ENCODE peak calls at places on chromosomes 5 and 9, in seven cellular contexts. A, R, B, U, V, P and H are unnamed samples.

GRCh38 chr5:175521313-175521833 is 43.0 kb downstream of the SFXN1 start:
- DNase-seq in A (no peak), R (no peak), B (no peak), U (no peak), V (no peak), P (no peak), H (no peak)

GRCh38 chr5:122311888-122312669 is at the start of gene SNCAIP:
- DNase-seq in A (peak), R (peak), B (peak), U (no peak), V (no peak), P (no peak), H (no peak)

GRCh38 chr5:73388371-73388684 is 60.2 kb downstream of the FOXD1 start:
- DNase-seq in A (no peak), R (no peak), B (no peak), U (no peak), V (no peak), P (no peak), H (no peak)

GRCh38 chr5:134132372-134133212 is 18.1 kb downstream of the TCF7 start:
- DNase-seq in A (peak), R (no peak), B (no peak), U (no peak), V (no peak), P (peak), H (no peak)

GRCh38 chr5:89034588-89034987 is 151.6 kb upstream of the MEF2C start:
- DNase-seq in A (no peak), R (no peak), B (no peak), U (no peak), V (no peak), P (no peak), H (no peak)

GRCh38 chr5:109656829-109657228 is 32.9 kb upstream of the MAN2A1 start:
- DNase-seq in A (no peak), R (peak), B (peak), U (no peak), V (no peak), P (no peak), H (peak)

GRCh38 chr9:136239963-136240330 is 5.7 kb downstream of the QSOX2 start:
- DNase-seq in A (no peak), R (no peak), B (no peak), U (no peak), V (no peak), P (peak), H (no peak)

GRCh38 chr9:127785023-127785932 is 556 bp upstream of the CDK9 start:
- DNase-seq in A (peak), R (peak), B (peak), U (peak), V (peak), P (no peak), H (no peak)

GRCh38 chr9:97388721-97389238 is 23.1 kb upstream of the TDRD7 start:
- DNase-seq in A (no peak), R (no peak), B (no peak), U (no peak), V (no peak), P (peak), H (no peak)

GRCh38 chr5:149125386-149125891 is 15.9 kb upstream of the ABLIM3 start:
- DNase-seq in A (peak), R (no peak), B (no peak), U (no peak), V (peak), P (no peak), H (no peak)

GRCh38 chr5:171647043-171647899 is 138.3 kb upstream of the SMIM23 start:
- DNase-seq in A (no peak), R (peak), B (peak), U (peak), V (peak), P (no peak), H (no peak)

GRCh38 chr5:168802337-168802736 is 223.2 kb upstream of the PANK3 start:
- DNase-seq in A (no peak), R (no peak), B (no peak), U (no peak), V (no peak), P (no peak), H (no peak)

GRCh38 chr9:136373300-136374182 is at the start of gene CARD9:
- DNase-seq in A (no peak), R (peak), B (no peak), U (no peak), V (peak), P (no peak), H (no peak)

GRCh38 chr5:128201065-128201926 is 117.7 kb downstream of the SLC12A2 start:
- DNase-seq in A (peak), R (peak), B (peak), U (no peak), V (peak), P (no peak), H (no peak)

GRCh38 chr5:90518666-90519065 is 10.7 kb downstream of the LYSMD3 start:
- DNase-seq in A (no peak), R (peak), B (peak), U (no peak), V (no peak), P (no peak), H (peak)

GRCh38 chr9:88398016-88398415 is 9.8 kb downstream of the SPIN1 start:
- DNase-seq in A (no peak), R (no peak), B (no peak), U (no peak), V (no peak), P (no peak), H (no peak)

GRCh38 chr5:134758504-134759341 is at the start of gene DDX46:
- DNase-seq in A (peak), R (peak), B (peak), U (peak), V (peak), P (peak), H (peak)

GRCh38 chr5:172802585-172803176 is 31.4 kb upstream of the ERGIC1 start:
- DNase-seq in A (no peak), R (peak), B (peak), U (no peak), V (no peak), P (no peak), H (no peak)

GRCh38 chr9:80467632-80468031 is 895.9 kb downstream of the TLE4 start:
- DNase-seq in A (no peak), R (no peak), B (no peak), U (no peak), V (no peak), P (no peak), H (no peak)

GRCh38 chr5:96993760-96994159 is 57.9 kb downstream of the LNPEP start:
- DNase-seq in A (no peak), R (no peak), B (no peak), U (no peak), V (no peak), P (no peak), H (no peak)

GRCh38 chr9:116450378-116451139 is 236.5 kb upstream of the TRIM32 start:
- DNase-seq in A (no peak), R (no peak), B (no peak), U (no peak), V (no peak), P (peak), H (no peak)

GRCh38 chr9:37870799-37871176 is 33.1 kb downstream of the SLC25A51 start:
- DNase-seq in A (no peak), R (no peak), B (no peak), U (no peak), V (no peak), P (no peak), H (no peak)

GRCh38 chr9:136007276-136007675 is 46.1 kb upstream of the UBAC1 start:
- DNase-seq in A (no peak), R (no peak), B (no peak), U (no peak), V (no peak), P (no peak), H (no peak)

GRCh38 chr5:177982072-177982727 is 13.8 kb downstream of the PROP1 start:
- DNase-seq in A (peak), R (no peak), B (no peak), U (peak), V (peak), P (no peak), H (no peak)

GRCh38 chr9:18728642-18729041 is 254.7 kb downstream of the ADAMTSL1 start:
- DNase-seq in A (no peak), R (no peak), B (no peak), U (no peak), V (no peak), P (no peak), H (no peak)

GRCh38 chr9:115305543-115305942 is 187.6 kb upstream of the TNC start:
- DNase-seq in A (no peak), R (no peak), B (no peak), U (no peak), V (no peak), P (no peak), H (no peak)

DNA sequence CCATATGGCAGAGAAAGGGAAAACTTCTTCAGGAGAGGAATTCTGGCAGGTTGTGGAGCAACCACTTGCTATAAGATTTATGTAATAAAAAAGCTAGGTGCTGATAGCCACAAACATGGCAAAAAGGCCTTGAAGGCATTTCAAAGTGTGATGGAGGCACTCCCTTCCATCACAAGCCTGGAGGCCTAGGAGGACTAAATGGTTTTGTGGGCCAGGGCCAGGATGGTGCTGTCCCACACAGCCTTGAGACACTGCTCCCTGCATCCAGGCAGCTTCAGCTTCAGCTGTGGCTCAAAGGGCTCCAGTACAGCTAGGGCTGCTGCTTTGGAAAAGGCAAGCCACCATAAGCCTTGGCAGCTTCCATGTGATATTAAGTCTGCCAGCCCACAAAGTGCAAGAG is 632.8 kb downstream of the BRINP1 start:
- DNase-seq in A (peak), R (no peak), B (no peak), U (no peak), V (no peak), P (no peak), H (no peak)
- TF ChIP-seq POLR2AphosphoS5 in A (no peak), R (no peak), B (no peak), U (no peak), V (no peak), P (no peak), H (no peak)

DNA sequence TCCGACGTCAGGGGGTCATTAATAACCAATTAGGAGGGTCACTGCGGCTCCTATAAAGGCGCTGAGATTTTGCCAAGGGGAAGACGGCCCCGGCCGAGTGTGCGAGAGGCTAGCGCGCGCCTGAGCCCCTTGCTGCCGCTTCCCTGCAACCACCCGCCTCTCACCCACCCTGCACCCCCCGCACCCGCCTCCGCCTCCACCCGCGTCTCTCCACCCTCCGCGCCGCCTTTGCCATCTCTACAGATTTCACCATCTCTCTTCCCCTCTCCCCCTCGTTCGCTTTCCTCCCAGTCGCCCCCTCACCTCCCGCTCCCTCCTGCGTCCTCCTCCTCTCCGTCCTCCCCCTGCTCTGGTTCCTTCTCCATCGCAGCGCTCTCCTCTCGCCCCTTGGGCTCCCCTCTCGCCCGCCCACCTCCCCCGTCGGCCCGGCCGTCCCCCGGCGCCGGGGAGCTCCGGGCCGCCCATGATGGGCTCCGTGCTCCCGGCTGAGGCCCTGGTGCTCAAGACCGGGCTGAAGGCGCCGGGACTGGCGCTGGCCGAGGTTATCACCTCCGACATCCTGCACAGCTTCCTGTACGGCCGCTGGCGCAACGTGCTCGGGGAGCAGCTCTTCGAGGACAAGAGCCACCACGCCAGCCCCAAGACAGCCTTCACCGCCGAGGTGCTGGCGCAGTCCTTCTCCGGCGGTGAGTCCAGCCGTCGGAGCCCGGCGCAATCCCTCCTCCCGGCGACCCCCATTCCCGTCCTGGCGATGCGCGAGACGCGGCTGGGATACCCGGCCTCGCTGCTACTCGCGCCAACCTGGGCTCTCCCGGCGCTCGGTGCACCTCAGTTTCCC is at the start of gene PRDM12:
- DNase-seq in A (peak), R (no peak), B (no peak), U (no peak), V (no peak), P (no peak), H (no peak)
- H3K4me3 ChIP-seq in A (peak), R (no peak), B (no peak), U (no peak), V (no peak), P (no peak), H (peak)

DNA sequence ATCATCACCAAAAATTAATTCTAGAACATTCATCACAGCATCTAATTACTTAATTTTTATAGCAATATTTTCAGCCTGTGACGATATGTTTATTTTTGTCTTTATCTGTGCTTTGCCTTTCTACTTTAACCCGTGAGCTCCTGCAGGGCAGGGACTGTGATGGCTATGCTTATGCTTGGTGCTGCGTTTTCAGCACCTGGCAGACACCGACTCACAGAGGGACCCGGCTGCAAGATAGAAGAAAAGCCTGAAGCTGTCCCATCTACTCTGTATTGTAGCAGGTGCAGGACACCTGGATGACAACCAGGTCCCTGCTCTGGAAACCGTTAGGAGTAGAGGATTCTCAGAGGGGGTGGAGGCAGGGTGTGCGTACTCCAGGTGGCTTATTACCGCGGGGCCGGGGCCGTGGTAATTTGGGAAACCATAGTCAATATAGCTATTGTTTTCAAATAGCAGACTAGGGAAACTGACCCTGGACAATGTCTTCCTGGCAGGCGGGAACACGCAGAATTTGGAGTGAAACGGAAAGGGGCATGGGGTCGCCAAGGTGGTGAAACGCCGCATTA is 140.2 kb upstream of the PALM2AKAP2 start:
- DNase-seq in A (peak), R (no peak), B (no peak), U (no peak), V (no peak), P (no peak), H (no peak)
- TF ChIP-seq EZH2 in A (peak), R (no peak), B (no peak), U (no peak), V (no peak), P (no peak), H (no peak)

GRCh38 chr9:94611638-94612068 is 18.0 kb upstream of the FBP2 start:
- DNase-seq in A (no peak), R (no peak), B (no peak), U (no peak), V (no peak), P (no peak), H (no peak)

GRCh38 chr9:94613003-94613402 is 19.4 kb upstream of the FBP2 start:
- DNase-seq in A (no peak), R (no peak), B (no peak), U (no peak), V (no peak), P (no peak), H (no peak)

GRCh38 chr9:94612071-94612470 is 18.4 kb upstream of the FBP2 start:
- DNase-seq in A (no peak), R (no peak), B (no peak), U (no peak), V (peak), P (no peak), H (no peak)

GRCh38 chr9:94607340-94607695 is 13.7 kb upstream of the FBP2 start:
- DNase-seq in A (no peak), R (no peak), B (no peak), U (no peak), V (no peak), P (no peak), H (no peak)

DNA sequence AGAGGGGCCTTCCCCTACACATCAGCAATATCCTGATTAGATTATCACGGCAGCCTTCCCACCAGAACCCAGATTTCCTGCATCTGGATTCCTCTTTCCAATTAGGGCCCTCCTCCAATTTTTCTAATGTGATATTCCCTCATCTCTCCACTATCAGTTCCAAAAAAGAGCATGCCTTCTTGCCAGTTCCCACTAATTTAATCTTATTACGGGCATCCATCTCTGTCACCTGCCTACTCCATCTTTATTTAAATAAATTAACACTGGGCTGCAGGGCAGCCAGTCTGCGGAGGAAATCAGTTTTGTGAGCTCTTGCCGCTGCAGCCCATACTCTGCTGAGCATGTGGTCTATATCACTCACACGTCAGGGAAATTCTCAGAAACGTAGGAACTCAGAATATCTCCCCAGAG is 16.6 kb upstream of the FBP2 start:
- DNase-seq in A (no peak), R (no peak), B (no peak), U (no peak), V (no peak), P (no peak), H (no peak)
- TF ChIP-seq POLR2AphosphoS5 in A (no peak), R (no peak), B (no peak), U (no peak), V (no peak), P (no peak), H (no peak)